ENCODE peak calls at places on chromosome 6, in six cellular contexts. One of them, this sample, is unnamed.

GRCh38 chr6:143406673-143407072 is 43.8 kb downstream of the ADAT2 start:
- DNase-seq in HCT116: no peak
- DNase-seq in HepG2: no peak
- DNase-seq in GM12878: no peak
- DNase-seq in H1: no peak
- DNase-seq in K562: no peak
- DNase-seq in this sample: no peak

GRCh38 chr6:90284236-90284744 is 12.4 kb downstream of the BACH2 start:
- DNase-seq in HCT116: peak; percentile 86
- DNase-seq in HepG2: no peak
- DNase-seq in GM12878: no peak
- DNase-seq in H1: no peak
- DNase-seq in K562: peak; percentile 31
- DNase-seq in this sample: no peak

GRCh38 chr6:139409026-139409425 is 34.6 kb upstream of the CITED2 start:
- DNase-seq in HCT116: no peak
- DNase-seq in HepG2: no peak
- DNase-seq in GM12878: no peak
- DNase-seq in H1: no peak
- DNase-seq in K562: no peak
- DNase-seq in this sample: no peak

GRCh38 chr6:69019832-69020231 is 384.8 kb downstream of the ADGRB3 start:
- DNase-seq in HCT116: no peak
- DNase-seq in HepG2: no peak
- DNase-seq in GM12878: no peak
- DNase-seq in H1: no peak
- DNase-seq in K562: no peak
- DNase-seq in this sample: no peak

GRCh38 chr6:129747588-129748112 is 37.7 kb upstream of the ARHGAP18 start:
- DNase-seq in HCT116: no peak
- DNase-seq in HepG2: no peak
- DNase-seq in GM12878: no peak
- DNase-seq in H1: no peak
- DNase-seq in K562: no peak
- DNase-seq in this sample: no peak

GRCh38 chr6:137849076-137849708 is 17.9 kb upstream of the TNFAIP3 start:
- DNase-seq in HCT116: no peak
- DNase-seq in HepG2: no peak
- DNase-seq in GM12878: no peak
- DNase-seq in H1: no peak
- DNase-seq in K562: no peak
- DNase-seq in this sample: no peak

GRCh38 chr6:127550403-127550802 is 26.6 kb upstream of the C6orf58 start:
- DNase-seq in HCT116: no peak
- DNase-seq in HepG2: no peak
- DNase-seq in GM12878: no peak
- DNase-seq in H1: no peak
- DNase-seq in K562: no peak
- DNase-seq in this sample: no peak

GRCh38 chr6:100261486-100261885 is 203.2 kb downstream of the SIM1 start:
- DNase-seq in HCT116: no peak
- DNase-seq in HepG2: no peak
- DNase-seq in GM12878: no peak
- DNase-seq in H1: no peak
- DNase-seq in K562: no peak
- DNase-seq in this sample: peak; percentile 0

GRCh38 chr6:29702519-29703103 is 20.6 kb upstream of the HLA-F start:
- DNase-seq in HCT116: peak; percentile 36
- DNase-seq in HepG2: peak; percentile 19
- DNase-seq in GM12878: no peak
- DNase-seq in H1: peak; percentile 99
- DNase-seq in K562: peak; percentile 80
- DNase-seq in this sample: no peak

GRCh38 chr6:139017227-139017626 is 11.3 kb upstream of the ABRACL start:
- DNase-seq in HCT116: no peak
- DNase-seq in HepG2: no peak
- DNase-seq in GM12878: no peak
- DNase-seq in H1: peak; percentile 33
- DNase-seq in K562: no peak
- DNase-seq in this sample: no peak

GRCh38 chr6:150666071-150666470 is 66.4 kb downstream of the PLEKHG1 start:
- DNase-seq in HCT116: no peak
- DNase-seq in HepG2: no peak
- DNase-seq in GM12878: no peak
- DNase-seq in H1: no peak
- DNase-seq in K562: no peak
- DNase-seq in this sample: no peak

GRCh38 chr6:11854418-11855165 is 76.0 kb upstream of the ADTRP start:
- DNase-seq in HCT116: no peak
- DNase-seq in HepG2: no peak
- DNase-seq in GM12878: no peak
- DNase-seq in H1: no peak
- DNase-seq in K562: no peak
- DNase-seq in this sample: peak; percentile 24

GRCh38 chr6:138682722-138683521 is 90.6 kb upstream of the CCDC28A start:
- DNase-seq in HCT116: no peak
- DNase-seq in HepG2: no peak
- DNase-seq in GM12878: no peak
- DNase-seq in H1: no peak
- DNase-seq in K562: peak; percentile 45
- DNase-seq in this sample: no peak

GRCh38 chr6:161696828-161697227 is 423.0 kb upstream of the AGPAT4 start:
- DNase-seq in HCT116: no peak
- DNase-seq in HepG2: no peak
- DNase-seq in GM12878: no peak
- DNase-seq in H1: no peak
- DNase-seq in K562: no peak
- DNase-seq in this sample: no peak

GRCh38 chr6:30101939-30102700 is 10.8 kb downstream of the TRIM31 start:
- DNase-seq in HCT116: peak; percentile 74
- DNase-seq in HepG2: peak; percentile 90
- DNase-seq in GM12878: no peak
- DNase-seq in H1: peak; percentile 88
- DNase-seq in K562: peak; percentile 95
- DNase-seq in this sample: peak; percentile 92

GRCh38 chr6:26033942-26034354 is 53.3 kb upstream of the HFE start:
- DNase-seq in HCT116: no peak
- DNase-seq in HepG2: no peak
- DNase-seq in GM12878: no peak
- DNase-seq in H1: no peak
- DNase-seq in K562: no peak
- DNase-seq in this sample: no peak

GRCh38 chr6:90868656-90869055 is 281.8 kb upstream of the MAP3K7 start:
- DNase-seq in HCT116: no peak
- DNase-seq in HepG2: no peak
- DNase-seq in GM12878: no peak
- DNase-seq in H1: no peak
- DNase-seq in K562: no peak
- DNase-seq in this sample: no peak

GRCh38 chr6:85628353-85628752 is 14.3 kb downstream of the SYNCRIP start:
- DNase-seq in HCT116: no peak
- DNase-seq in HepG2: no peak
- DNase-seq in GM12878: no peak
- DNase-seq in H1: no peak
- DNase-seq in K562: no peak
- DNase-seq in this sample: no peak

DNA sequence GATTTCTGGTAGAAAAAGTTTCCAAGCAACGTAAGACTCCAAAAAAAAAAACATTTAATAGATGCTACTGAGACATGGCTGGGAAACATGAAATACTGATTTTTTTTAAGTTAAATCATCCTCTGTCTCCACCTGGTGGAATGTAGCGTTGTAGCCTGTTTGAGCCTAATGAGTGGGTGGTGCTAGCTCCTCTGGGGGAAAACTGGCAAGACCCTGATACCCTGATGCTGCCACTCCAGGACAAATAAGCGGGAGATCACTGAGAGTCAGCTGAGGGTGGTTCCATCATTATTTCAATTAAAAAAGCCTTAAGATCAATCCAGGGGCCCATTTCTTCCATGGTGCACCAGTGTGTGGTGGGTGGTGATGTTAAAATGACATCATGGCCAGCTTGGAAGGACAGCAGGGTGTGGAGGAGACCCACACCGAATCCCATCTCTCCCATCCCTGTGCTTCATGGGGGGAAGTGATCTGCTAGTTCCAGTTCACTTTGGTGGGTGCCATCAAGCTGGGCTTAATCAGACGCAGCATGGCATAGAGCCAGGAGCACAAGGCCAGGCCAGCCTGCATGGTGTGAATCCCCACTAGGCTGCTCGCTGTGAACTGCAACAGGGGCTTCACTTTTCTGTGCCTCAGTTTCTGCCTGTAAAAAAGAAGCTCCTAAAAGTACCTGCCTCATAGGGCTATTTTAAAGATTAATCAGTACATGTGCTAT is 12.8 kb upstream of the MRPS10 start:
- DNase-seq in HCT116: no peak
- DNase-seq in HepG2: no peak
- DNase-seq in GM12878: no peak
- DNase-seq in H1: no peak
- DNase-seq in K562: no peak
- DNase-seq in this sample: no peak
- TF ChIP-seq JUND in HCT116: no peak
- TF ChIP-seq JUND in HepG2: no peak
- TF ChIP-seq JUND in GM12878: no peak
- TF ChIP-seq JUND in H1: no peak
- TF ChIP-seq JUND in K562: no peak
- TF ChIP-seq JUND in this sample: no peak

DNA sequence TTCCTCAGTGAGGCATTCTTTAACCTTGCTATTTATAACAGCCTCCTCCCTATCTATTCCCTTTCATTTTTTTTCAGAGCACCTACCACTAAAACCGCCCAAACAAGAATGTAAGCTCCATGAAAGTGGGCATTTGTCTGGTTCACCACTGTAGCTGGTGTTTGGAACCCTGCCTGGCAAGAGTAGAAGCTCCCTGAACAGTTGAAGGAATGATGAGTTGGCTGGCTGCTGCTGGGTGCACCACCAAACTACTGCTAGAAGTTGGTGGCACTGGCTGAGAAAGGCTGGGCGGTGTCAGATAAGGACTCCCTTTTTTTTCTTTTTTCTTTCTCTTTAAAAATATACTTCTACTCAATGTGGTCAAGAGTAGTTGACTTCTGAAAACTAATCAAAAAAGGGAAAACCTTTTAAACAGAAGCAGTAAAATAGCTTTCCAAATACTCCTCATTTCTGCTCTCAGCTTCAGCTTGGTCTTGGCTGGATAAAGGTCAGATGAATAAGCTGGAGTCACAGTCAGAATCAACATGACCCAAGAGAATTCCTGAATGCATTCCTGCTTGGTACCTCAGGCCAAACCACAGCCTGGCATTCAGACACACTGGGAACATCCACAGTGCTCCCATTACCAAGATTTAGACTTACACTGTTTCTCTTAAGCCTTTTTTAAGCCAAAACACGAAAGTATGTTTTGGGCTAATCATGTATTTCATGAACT is 38.0 kb downstream of the RTN4IP1 start:
- DNase-seq in HCT116: no peak
- DNase-seq in HepG2: peak; percentile 15
- DNase-seq in GM12878: no peak
- DNase-seq in H1: no peak
- DNase-seq in K562: no peak
- DNase-seq in this sample: no peak
- TF ChIP-seq JUND in HCT116: no peak
- TF ChIP-seq JUND in HepG2: no peak
- TF ChIP-seq JUND in GM12878: no peak
- TF ChIP-seq JUND in H1: no peak
- TF ChIP-seq JUND in K562: no peak
- TF ChIP-seq JUND in this sample: no peak

GRCh38 chr6:93580441-93580840 is 161.1 kb upstream of the EPHA7 start:
- DNase-seq in HCT116: no peak
- DNase-seq in HepG2: no peak
- DNase-seq in GM12878: no peak
- DNase-seq in H1: no peak
- DNase-seq in K562: no peak
- DNase-seq in this sample: no peak

GRCh38 chr6:93586316-93586715 is 167.0 kb upstream of the EPHA7 start:
- DNase-seq in HCT116: no peak
- DNase-seq in HepG2: no peak
- DNase-seq in GM12878: no peak
- DNase-seq in H1: no peak
- DNase-seq in K562: no peak
- DNase-seq in this sample: no peak

GRCh38 chr6:93584280-93584679 is 164.9 kb upstream of the EPHA7 start:
- DNase-seq in HCT116: no peak
- DNase-seq in HepG2: no peak
- DNase-seq in GM12878: no peak
- DNase-seq in H1: no peak
- DNase-seq in K562: no peak
- DNase-seq in this sample: no peak

GRCh38 chr6:93575495-93575894 is 156.1 kb upstream of the EPHA7 start:
- DNase-seq in HCT116: no peak
- DNase-seq in HepG2: no peak
- DNase-seq in GM12878: no peak
- DNase-seq in H1: no peak
- DNase-seq in K562: no peak
- DNase-seq in this sample: no peak

DNA sequence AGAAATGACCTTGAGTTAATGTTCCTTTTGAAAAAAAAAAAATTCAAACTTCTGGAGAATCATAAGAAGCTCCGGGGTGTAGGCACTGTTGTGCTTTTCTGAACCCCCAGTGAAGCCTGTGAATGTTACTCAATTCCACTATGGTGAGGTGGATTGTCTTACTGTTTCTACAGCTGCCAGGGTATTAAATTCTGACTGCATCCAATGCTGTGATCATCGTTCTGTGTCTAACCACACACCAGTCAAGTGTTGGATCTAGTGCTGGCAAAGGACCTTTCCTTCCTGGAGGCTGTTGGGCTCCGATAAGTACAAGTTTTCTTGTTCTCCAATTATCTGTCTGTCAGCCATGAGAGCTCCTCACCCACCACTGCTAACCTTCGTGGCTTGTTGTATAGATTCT is 162.0 kb upstream of the EPHA7 start:
- DNase-seq in HCT116: no peak
- DNase-seq in HepG2: no peak
- DNase-seq in GM12878: no peak
- DNase-seq in H1: no peak
- DNase-seq in K562: no peak
- DNase-seq in this sample: no peak
- TF ChIP-seq JUND in HCT116: no peak
- TF ChIP-seq JUND in HepG2: no peak
- TF ChIP-seq JUND in GM12878: no peak
- TF ChIP-seq JUND in H1: no peak
- TF ChIP-seq JUND in K562: no peak
- TF ChIP-seq JUND in this sample: no peak

GRCh38 chr6:105014954-105015353 is 58.0 kb downstream of the LIN28B start:
- DNase-seq in HCT116: no peak
- DNase-seq in HepG2: no peak
- DNase-seq in GM12878: no peak
- DNase-seq in H1: no peak
- DNase-seq in K562: no peak
- DNase-seq in this sample: no peak

GRCh38 chr6:105014448-105014847 is 57.5 kb downstream of the LIN28B start:
- DNase-seq in HCT116: no peak
- DNase-seq in HepG2: no peak
- DNase-seq in GM12878: no peak
- DNase-seq in H1: no peak
- DNase-seq in K562: no peak
- DNase-seq in this sample: no peak

GRCh38 chr6:105019285-105019684 is 62.4 kb downstream of the LIN28B start:
- DNase-seq in HCT116: no peak
- DNase-seq in HepG2: no peak
- DNase-seq in GM12878: no peak
- DNase-seq in H1: no peak
- DNase-seq in K562: no peak
- DNase-seq in this sample: no peak

GRCh38 chr6:105021399-105021798 is 64.5 kb downstream of the LIN28B start:
- DNase-seq in HCT116: no peak
- DNase-seq in HepG2: no peak
- DNase-seq in GM12878: no peak
- DNase-seq in H1: no peak
- DNase-seq in K562: no peak
- DNase-seq in this sample: no peak

GRCh38 chr6:105015482-105015881 is 58.6 kb downstream of the LIN28B start:
- DNase-seq in HCT116: no peak
- DNase-seq in HepG2: no peak
- DNase-seq in GM12878: no peak
- DNase-seq in H1: no peak
- DNase-seq in K562: no peak
- DNase-seq in this sample: no peak
- TF ChIP-seq JUND in HCT116: no peak
- TF ChIP-seq JUND in HepG2: no peak
- TF ChIP-seq JUND in GM12878: no peak
- TF ChIP-seq JUND in H1: no peak
- TF ChIP-seq JUND in K562: no peak
- TF ChIP-seq JUND in this sample: no peak

This sample was measured in T47D.